ENCODE peak calls at places on chromosomes 13 and 19, in four cellular contexts. One of them, this sample, is unnamed.

GRCh38 chr13:87674143-87674772 is 3.1 kb downstream of the SLITRK5 start:
- DNase-seq in activated T-cell treated with anti-CD3 and anti-CD28 coated beads for 1 hour: no peak
- DNase-seq in EH: no peak
- DNase-seq in transverse colon: no peak
- DNase-seq in this sample: no peak

GRCh38 chr13:89115307-89115706 is 1444.1 kb downstream of the SLITRK5 start:
- DNase-seq in EH: no peak
- DNase-seq in transverse colon: no peak
- DNase-seq in activated T-cell treated with anti-CD3 and anti-CD28 coated beads for 1 hour: no peak
- DNase-seq in this sample: no peak

GRCh38 chr19:17506745-17507144 is 4.7 kb upstream of the PGLS start:
- DNase-seq in transverse colon: no peak
- DNase-seq in EH: no peak
- DNase-seq in activated T-cell treated with anti-CD3 and anti-CD28 coated beads for 1 hour: no peak
- DNase-seq in this sample: no peak

GRCh38 chr13:85525411-85525810 is 273.8 kb downstream of the SLITRK6 start:
- DNase-seq in activated T-cell treated with anti-CD3 and anti-CD28 coated beads for 1 hour: no peak
- DNase-seq in EH: peak
- DNase-seq in transverse colon: no peak
- DNase-seq in this sample: no peak

GRCh38 chr19:21482863-21483276 is 22.5 kb upstream of the ZNF429 start:
- DNase-seq in EH: peak
- DNase-seq in activated T-cell treated with anti-CD3 and anti-CD28 coated beads for 1 hour: peak
- DNase-seq in transverse colon: peak
- DNase-seq in this sample: no peak

GRCh38 chr13:32254916-32255743 is 60.0 kb downstream of the ZAR1L start:
- DNase-seq in activated T-cell treated with anti-CD3 and anti-CD28 coated beads for 1 hour: no peak
- DNase-seq in transverse colon: no peak
- DNase-seq in EH: no peak
- DNase-seq in this sample: no peak

GRCh38 chr19:8392017-8392591 is 1.9 kb downstream of the RAB11B start:
- DNase-seq in activated T-cell treated with anti-CD3 and anti-CD28 coated beads for 1 hour: no peak
- DNase-seq in transverse colon: no peak
- DNase-seq in EH: no peak
- DNase-seq in this sample: no peak

GRCh38 chr19:56538254-56538760 is 441 bp upstream of the ZFP28 start:
- DNase-seq in activated T-cell treated with anti-CD3 and anti-CD28 coated beads for 1 hour: peak
- DNase-seq in transverse colon: peak
- DNase-seq in EH: peak
- DNase-seq in this sample: peak

GRCh38 chr19:45952691-45953505 is 20.8 kb downstream of the NOVA2 start:
- DNase-seq in activated T-cell treated with anti-CD3 and anti-CD28 coated beads for 1 hour: peak
- DNase-seq in EH: peak
- DNase-seq in transverse colon: peak
- DNase-seq in this sample: peak

GRCh38 chr19:50838239-50838638 is 4.9 kb upstream of the KLK15 start:
- DNase-seq in activated T-cell treated with anti-CD3 and anti-CD28 coated beads for 1 hour: no peak
- DNase-seq in transverse colon: no peak
- DNase-seq in EH: peak
- DNase-seq in this sample: no peak

GRCh38 chr19:33797821-33798633 is 1.4 kb downstream of the KCTD15 start:
- DNase-seq in EH: peak
- DNase-seq in transverse colon: peak
- DNase-seq in activated T-cell treated with anti-CD3 and anti-CD28 coated beads for 1 hour: no peak
- DNase-seq in this sample: no peak

GRCh38 chr19:33110201-33110910 is 21.6 kb upstream of the WDR88 start:
- DNase-seq in activated T-cell treated with anti-CD3 and anti-CD28 coated beads for 1 hour: no peak
- DNase-seq in EH: peak
- DNase-seq in transverse colon: no peak
- DNase-seq in this sample: no peak

GRCh38 chr19:2573916-2574315 is 98.0 kb downstream of the GADD45B start:
- DNase-seq in EH: no peak
- DNase-seq in transverse colon: no peak
- DNase-seq in activated T-cell treated with anti-CD3 and anti-CD28 coated beads for 1 hour: no peak
- DNase-seq in this sample: no peak

GRCh38 chr13:23554000-23554399 is 16.2 kb upstream of the TNFRSF19 start:
- DNase-seq in EH: peak
- DNase-seq in transverse colon: no peak
- DNase-seq in activated T-cell treated with anti-CD3 and anti-CD28 coated beads for 1 hour: no peak
- DNase-seq in this sample: no peak

GRCh38 chr19:46134527-46134926 is 10.0 kb upstream of the IGFL3 start:
- DNase-seq in activated T-cell treated with anti-CD3 and anti-CD28 coated beads for 1 hour: no peak
- DNase-seq in transverse colon: no peak
- DNase-seq in EH: no peak
- DNase-seq in this sample: no peak

GRCh38 chr13:40186041-40186440 is 480.4 kb downstream of the FOXO1 start:
- DNase-seq in activated T-cell treated with anti-CD3 and anti-CD28 coated beads for 1 hour: no peak
- DNase-seq in EH: no peak
- DNase-seq in transverse colon: no peak
- DNase-seq in this sample: no peak

GRCh38 chr19:45471866-45472556 is 4.2 kb downstream of the FOSB start:
- DNase-seq in activated T-cell treated with anti-CD3 and anti-CD28 coated beads for 1 hour: no peak
- DNase-seq in EH: no peak
- DNase-seq in transverse colon: no peak
- DNase-seq in this sample: no peak

GRCh38 chr13:40786568-40786996 is 2.8 kb upstream of the SLC25A15 start:
- DNase-seq in activated T-cell treated with anti-CD3 and anti-CD28 coated beads for 1 hour: no peak
- DNase-seq in EH: peak
- DNase-seq in transverse colon: no peak
- DNase-seq in this sample: no peak

GRCh38 chr13:21668665-21669599 is 1.9 kb upstream of the FGF9 start:
- DNase-seq in EH: peak
- DNase-seq in transverse colon: peak
- DNase-seq in activated T-cell treated with anti-CD3 and anti-CD28 coated beads for 1 hour: peak
- DNase-seq in this sample: no peak

GRCh38 chr13:34805347-34805746 is 136.7 kb upstream of the NBEA start:
- DNase-seq in transverse colon: no peak
- DNase-seq in activated T-cell treated with anti-CD3 and anti-CD28 coated beads for 1 hour: no peak
- DNase-seq in EH: peak
- DNase-seq in this sample: no peak

GRCh38 chr13:30308548-30308947 is 1.2 kb upstream of the KATNAL1 start:
- DNase-seq in activated T-cell treated with anti-CD3 and anti-CD28 coated beads for 1 hour: no peak
- DNase-seq in EH: peak
- DNase-seq in transverse colon: no peak
- DNase-seq in this sample: no peak

GRCh38 chr19:16062789-16063188 is 13.5 kb upstream of the TPM4 start:
- DNase-seq in transverse colon: peak
- DNase-seq in activated T-cell treated with anti-CD3 and anti-CD28 coated beads for 1 hour: peak
- DNase-seq in EH: peak
- DNase-seq in this sample: peak

GRCh38 chr19:50897612-50898011 is 13.6 kb downstream of the KLK4 start:
- DNase-seq in transverse colon: no peak
- DNase-seq in EH: no peak
- DNase-seq in activated T-cell treated with anti-CD3 and anti-CD28 coated beads for 1 hour: no peak
- DNase-seq in this sample: no peak

GRCh38 chr13:43269037-43269476 is 245.7 kb downstream of the DNAJC15 start:
- DNase-seq in activated T-cell treated with anti-CD3 and anti-CD28 coated beads for 1 hour: no peak
- DNase-seq in transverse colon: peak
- DNase-seq in EH: peak
- DNase-seq in this sample: no peak

GRCh38 chr19:53156888-53157287 is 2.0 kb downstream of the ZNF347 start:
- DNase-seq in transverse colon: no peak
- DNase-seq in activated T-cell treated with anti-CD3 and anti-CD28 coated beads for 1 hour: no peak
- DNase-seq in EH: no peak
- DNase-seq in this sample: no peak

GRCh38 chr13:47250141-47250540 is 353.3 kb upstream of the HTR2A start:
- DNase-seq in EH: no peak
- DNase-seq in transverse colon: no peak
- DNase-seq in activated T-cell treated with anti-CD3 and anti-CD28 coated beads for 1 hour: no peak
- DNase-seq in this sample: no peak

GRCh38 chr19:18414504-18415176 is 4.6 kb upstream of the SSBP4 start:
- DNase-seq in transverse colon: no peak
- DNase-seq in activated T-cell treated with anti-CD3 and anti-CD28 coated beads for 1 hour: no peak
- DNase-seq in EH: peak
- DNase-seq in this sample: peak

GRCh38 chr13:109332501-109333499 is 453.6 kb downstream of the IRS2 start:
- DNase-seq in activated T-cell treated with anti-CD3 and anti-CD28 coated beads for 1 hour: no peak
- DNase-seq in EH: no peak
- DNase-seq in transverse colon: peak
- DNase-seq in this sample: no peak

GRCh38 chr13:101306773-101307172 is 109.5 kb downstream of the NALCN start:
- DNase-seq in EH: no peak
- DNase-seq in transverse colon: no peak
- DNase-seq in activated T-cell treated with anti-CD3 and anti-CD28 coated beads for 1 hour: no peak
- DNase-seq in this sample: no peak

GRCh38 chr13:102680842-102681725 is 13.8 kb downstream of the METTL21C start:
- DNase-seq in transverse colon: no peak
- DNase-seq in activated T-cell treated with anti-CD3 and anti-CD28 coated beads for 1 hour: no peak
- DNase-seq in EH: peak
- DNase-seq in this sample: no peak

GRCh38 chr19:45271709-45272108 is 20.6 kb downstream of the MARK4 start:
- DNase-seq in transverse colon: no peak
- DNase-seq in EH: no peak
- DNase-seq in activated T-cell treated with anti-CD3 and anti-CD28 coated beads for 1 hour: no peak
- DNase-seq in this sample: no peak

GRCh38 chr13:38024431-38024830 is 154.9 kb upstream of the TRPC4 start:
- DNase-seq in activated T-cell treated with anti-CD3 and anti-CD28 coated beads for 1 hour: no peak
- DNase-seq in EH: peak
- DNase-seq in transverse colon: no peak
- DNase-seq in this sample: no peak

GRCh38 chr19:23716792-23717191 is 29.8 kb upstream of the ZNF675 start:
- DNase-seq in activated T-cell treated with anti-CD3 and anti-CD28 coated beads for 1 hour: no peak
- DNase-seq in EH: no peak
- DNase-seq in transverse colon: no peak
- DNase-seq in this sample: no peak

GRCh38 chr13:86986448-86986847 is 684.7 kb upstream of the SLITRK5 start:
- DNase-seq in activated T-cell treated with anti-CD3 and anti-CD28 coated beads for 1 hour: no peak
- DNase-seq in transverse colon: no peak
- DNase-seq in EH: no peak
- DNase-seq in this sample: no peak

GRCh38 chr19:46753420-46754155 is 7.3 kb upstream of the STRN4 start:
- DNase-seq in activated T-cell treated with anti-CD3 and anti-CD28 coated beads for 1 hour: peak
- DNase-seq in EH: peak
- DNase-seq in transverse colon: peak
- DNase-seq in this sample: peak

GRCh38 chr13:59178344-59178743 is 985.4 kb downstream of the DIAPH3 start:
- DNase-seq in activated T-cell treated with anti-CD3 and anti-CD28 coated beads for 1 hour: no peak
- DNase-seq in EH: peak
- DNase-seq in transverse colon: no peak
- DNase-seq in this sample: no peak